ENCODE peak calls at places on chromosomes 12 and 14, in four cellular contexts. M is thoracic aorta, H is AG10803, F is GM12865. G is an unnamed sample.

GRCh38 chr14:98580131-98580678 is 691.8 kb downstream of the BCL11B start:
- DNase-seq in F (peak; percentile 11), M (no peak), H (peak; percentile 3), G (no peak)

GRCh38 chr12:71220295-71220694 is 62.5 kb upstream of the TSPAN8 start:
- DNase-seq in M (no peak), H (no peak), F (no peak), G (no peak)

GRCh38 chr14:50064993-50065392 is 51.4 kb downstream of the VCPKMT start:
- DNase-seq in M (no peak), F (peak; percentile 96), H (peak; percentile 40), G (peak; percentile 72)

GRCh38 chr14:33432407-33433023 is 493.8 kb downstream of the NPAS3 start:
- DNase-seq in F (no peak), M (no peak), H (peak; percentile 41), G (no peak)

GRCh38 chr12:110983811-110984210 is 63.4 kb upstream of the MYL2 start:
- DNase-seq in M (no peak), H (no peak), F (no peak), G (no peak)

GRCh38 chr12:47885012-47885501 is 19.7 kb downstream of the VDR start:
- DNase-seq in F (peak; percentile 82), H (no peak), M (no peak), G (peak; percentile 53)

GRCh38 chr12:117816-118345 is 51.3 kb downstream of the IQSEC3 start:
- DNase-seq in H (no peak), M (no peak), F (no peak), G (no peak)

GRCh38 chr12:7642876-7643309 is 22.8 kb downstream of the APOBEC1 start:
- DNase-seq in F (peak; percentile 53), M (no peak), H (no peak), G (no peak)

GRCh38 chr12:124687695-124688301 is 120.4 kb upstream of the NCOR2 start:
- DNase-seq in H (peak; percentile 38), F (no peak), M (no peak), G (no peak)

GRCh38 chr14:90553921-90554336 is 157.1 kb downstream of the CALM1 start:
- DNase-seq in M (no peak), H (no peak), F (no peak), G (no peak)

GRCh38 chr14:98708555-98708954 is 563.4 kb downstream of the BCL11B start:
- DNase-seq in F (no peak), H (no peak), M (no peak), G (no peak)

GRCh38 chr12:65948320-65949008 is 124.2 kb downstream of the HMGA2 start:
- DNase-seq in F (no peak), M (peak; percentile 13), H (peak; percentile 95), G (no peak)

GRCh38 chr12:83389237-83389996 is 702.7 kb downstream of the TMTC2 start:
- DNase-seq in F (peak; percentile 5), M (no peak), H (no peak), G (no peak)

GRCh38 chr14:104370256-104370870 is 209.2 kb upstream of the C14orf180 start:
- DNase-seq in H (no peak), F (no peak), M (no peak), G (no peak)

GRCh38 chr12:119938049-119938667 is 50.9 kb upstream of the BICDL1 start:
- DNase-seq in M (no peak), H (peak; percentile 45), F (peak; percentile 68), G (peak; percentile 8)

GRCh38 chr14:45526715-45527549 is 273.9 kb upstream of the MIS18BP1 start:
- DNase-seq in F (peak; percentile 48), H (no peak), M (no peak), G (no peak)

GRCh38 chr12:123900898-123901376 is 71.7 kb downstream of the CCDC92 start:
- DNase-seq in H (no peak), F (no peak), M (no peak), G (no peak)

GRCh38 chr14:81529391-81529790 is 4.3 kb downstream of the SEL1L start:
- DNase-seq in H (peak; percentile 78), M (no peak), F (no peak), G (no peak)

GRCh38 chr12:52160200-52160599 is 31.6 kb downstream of the KRT80 start:
- DNase-seq in M (no peak), F (no peak), H (no peak), G (no peak)

GRCh38 chr12:70482764-70483163 is 116.7 kb downstream of the KCNMB4 start:
- DNase-seq in M (no peak), F (no peak), H (no peak), G (no peak)

GRCh38 chr14:103206023-103206481 is 82.8 kb downstream of the TNFAIP2 start:
- DNase-seq in M (no peak), H (peak; percentile 74), F (no peak), G (no peak)

GRCh38 chr14:75279153-75279738 is 618 bp downstream of the FOS start:
- DNase-seq in H (peak; percentile 70), F (peak; percentile 15), M (no peak), G (peak; percentile 52)

GRCh38 chr12:2877959-2878732 is 1.1 kb downstream of the RHNO1 start:
- DNase-seq in H (peak; percentile 59), M (no peak), F (peak; percentile 47), G (no peak)

GRCh38 chr12:117832459-117833457 is 136.0 kb downstream of the KSR2 start:
- DNase-seq in H (peak; percentile 79), F (no peak), M (no peak), G (no peak)

GRCh38 chr14:71651228-71651627 is 281.0 kb upstream of the RGS6 start:
- DNase-seq in M (peak; percentile 10), H (peak; percentile 93), F (no peak), G (no peak)

GRCh38 chr12:104958946-104959841 is 1.1 kb upstream of the SLC41A2 start:
- DNase-seq in M (no peak), F (no peak), H (peak; percentile 60), G (no peak)

GRCh38 chr14:101367421-101368261 is 193.7 kb upstream of the DIO3 start:
- DNase-seq in F (no peak), M (no peak), H (no peak), G (no peak)

GRCh38 chr12:10115311-10115710 is 14.7 kb downstream of the CLEC7A start:
- DNase-seq in F (no peak), M (no peak), H (no peak), G (no peak)

GRCh38 chr12:6791931-6792520 is 2.7 kb downstream of the CD4 start:
- DNase-seq in H (no peak), M (no peak), F (no peak), G (no peak)

GRCh38 chr12:84856156-84856900 is 56.3 kb downstream of the SLC6A15 start:
- DNase-seq in M (no peak), F (no peak), H (no peak), G (no peak)

GRCh38 chr12:55072093-55072492 is 52.3 kb downstream of the NEUROD4 start:
- DNase-seq in F (peak; percentile 76), M (no peak), H (peak; percentile 13), G (peak; percentile 44)

GRCh38 chr12:14238224-14238792 is 127.2 kb upstream of the ATF7IP start:
- DNase-seq in M (no peak), F (peak; percentile 55), H (peak; percentile 44), G (no peak)

GRCh38 chr14:105336477-105337287 is 22.1 kb downstream of the PACS2 start:
- DNase-seq in F (no peak), M (no peak), H (no peak), G (no peak)

GRCh38 chr12:113298861-113299545 is 35.9 kb downstream of the SLC8B1 start:
- DNase-seq in H (peak; percentile 47), F (no peak), M (peak; percentile 49), G (no peak)

GRCh38 chr14:68199465-68200145 is 380.0 kb downstream of the RAD51B start:
- DNase-seq in M (no peak), F (no peak), H (no peak), G (no peak)
- TF ChIP-seq CTCF in M (no peak), F (no peak), H (no peak), G (no peak)

DNA sequence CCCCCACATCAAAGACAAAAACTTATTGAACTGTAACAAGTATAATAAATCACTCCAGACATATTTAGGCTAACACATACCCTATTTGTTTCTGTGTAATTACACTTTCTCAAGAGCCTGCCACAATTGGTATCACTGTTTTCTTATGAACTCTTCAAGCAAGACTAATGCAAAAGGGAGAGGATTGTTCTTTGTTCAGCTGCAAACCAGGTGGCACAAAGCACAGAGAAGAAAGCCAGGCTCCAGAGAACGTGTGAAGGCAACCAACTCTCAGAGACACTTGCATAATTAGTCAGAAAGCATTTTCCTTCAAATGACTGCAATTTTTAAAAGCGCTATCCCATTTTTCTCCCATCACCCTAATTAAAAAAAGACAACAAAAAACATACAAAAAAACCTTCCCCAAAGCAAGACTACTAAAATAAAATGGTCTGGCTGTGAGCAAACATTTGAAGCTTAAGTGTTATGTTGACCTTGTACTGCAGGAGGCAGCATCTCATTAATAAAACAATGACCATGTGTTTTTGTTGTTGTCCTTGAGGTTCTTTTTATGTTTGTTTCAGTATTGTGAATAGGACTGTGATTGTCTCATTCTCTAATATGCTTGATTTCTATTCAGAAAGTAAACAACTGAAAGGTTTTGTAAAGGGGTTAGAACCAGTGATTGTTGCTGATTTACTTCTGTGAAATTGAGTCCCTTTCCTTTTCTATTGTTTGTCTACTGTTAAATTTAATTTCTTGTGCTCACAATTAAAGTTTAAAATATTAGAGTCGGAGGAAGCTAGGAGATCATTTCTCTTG is 452.7 kb upstream of the PDE3A start:
- DNase-seq in F (peak; percentile 63), M (no peak), H (peak; percentile 44), G (peak; percentile 56)
- TF ChIP-seq CTCF in F (peak; percentile 45), M (peak; percentile 51), H (peak; percentile 72), G (peak; percentile 53)

GRCh38 chr14:69708586-69709169 is 58.3 kb upstream of the SRSF5 start:
- DNase-seq in M (no peak), H (no peak), F (peak; percentile 60), G (no peak)
- TF ChIP-seq CTCF in M (no peak), H (peak; percentile 14), F (peak; percentile 42), G (peak; percentile 40)

DNA sequence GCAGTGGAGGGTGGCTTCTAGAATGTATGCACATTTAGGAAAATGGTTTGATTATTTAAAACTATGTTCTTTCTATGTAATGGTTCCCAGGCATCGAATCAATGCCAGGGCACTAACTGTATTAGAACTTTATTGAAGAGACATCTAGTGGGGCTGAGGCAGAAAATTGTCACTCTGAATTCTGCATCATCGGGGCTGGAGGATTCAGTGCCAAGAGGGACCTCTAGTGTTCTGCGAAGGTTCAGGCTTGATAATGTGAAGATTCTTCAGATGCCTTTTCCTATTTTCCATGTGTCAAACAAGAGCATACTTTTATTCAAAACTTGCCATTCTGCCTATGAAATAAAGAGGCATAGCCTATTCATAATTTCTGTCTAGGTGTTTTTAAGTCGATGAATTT is 146.3 kb downstream of the CAND1 start:
- DNase-seq in M (no peak), F (peak; percentile 28), H (peak; percentile 65), G (no peak)
- TF ChIP-seq CTCF in M (no peak), F (peak; percentile 18), H (peak; percentile 66), G (peak; percentile 42)

DNA sequence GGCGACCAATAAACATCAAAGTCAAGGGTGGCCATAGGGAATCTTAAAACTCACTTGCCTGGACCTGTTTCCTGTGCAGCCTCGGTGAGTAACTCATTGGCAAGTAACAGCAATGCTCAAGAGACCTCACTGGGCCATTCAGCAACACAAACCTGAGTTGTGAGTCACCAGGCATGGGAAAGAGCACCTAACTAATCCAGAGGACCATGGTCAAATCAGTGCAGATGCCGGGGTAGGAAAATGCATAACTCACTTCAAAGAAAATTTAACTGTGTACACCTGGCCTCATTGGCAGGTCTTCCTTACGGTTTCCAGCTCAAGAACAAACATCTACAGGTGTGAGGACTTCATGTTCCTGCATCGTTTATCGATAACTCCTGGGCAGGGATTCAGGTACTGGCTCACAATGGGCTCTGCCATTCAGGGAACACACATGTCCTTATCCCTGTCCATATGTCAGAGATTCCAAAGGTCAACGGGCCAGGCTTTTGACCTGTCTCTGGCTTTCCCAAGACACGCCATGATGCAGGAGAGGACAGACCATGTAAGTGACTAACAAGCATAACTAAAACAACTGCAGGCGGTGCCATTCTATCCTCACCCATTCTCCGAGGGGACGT is 211.8 kb downstream of the ANO2 start:
- DNase-seq in F (no peak), M (no peak), H (peak; percentile 12), G (no peak)
- TF ChIP-seq CTCF in F (no peak), M (no peak), H (no peak), G (no peak)

G was measured in GM06990.